ENCODE peak calls at places on chromosomes 2 and 18, in eight cellular contexts. D is heart right ventricle, X is IMR-90, Q is ovary, E is GM23338, U is heart left ventricle, O is neural progenitor cell, V is HCT116. J is an unnamed sample. For H3K36me3, the result is how much of the 10 kb centered on the place peaks cover.

GRCh38 chr2:224576098-224576715 is 9.0 kb downstream of the CUL3 start:
- DNase-seq in D (no peak), X (no peak), Q (no peak), E (no peak), U (no peak), O (no peak), V (no peak), J (no peak)

GRCh38 chr2:174663572-174663971 is 66.0 kb upstream of the WIPF1 start:
- DNase-seq in D (no peak), X (no peak), Q (no peak), E (no peak), U (peak), O (no peak), V (no peak), J (no peak)

GRCh38 chr2:9681427-9681817 is 50.6 kb upstream of the YWHAQ start:
- DNase-seq in D (no peak), X (no peak), Q (no peak), E (no peak), U (no peak), O (no peak), V (no peak), J (no peak)

GRCh38 chr2:179264238-179265081 is at the start of gene SESTD1:
- DNase-seq in D (peak), X (peak), Q (peak), E (peak), U (peak), O (peak), V (no peak), J (peak)

GRCh38 chr2:197804049-197804757 is at the start of gene PLCL1:
- DNase-seq in D (peak), X (peak), Q (peak), E (peak), U (peak), O (peak), V (peak), J (peak)

GRCh38 chr2:65668744-65669143 is 236.3 kb upstream of the SPRED2 start:
- DNase-seq in D (no peak), X (no peak), Q (no peak), E (no peak), U (no peak), O (no peak), V (no peak), J (no peak)

GRCh38 chr2:73700111-73700510 is 37.0 kb downstream of the TPRKB start:
- DNase-seq in D (no peak), X (peak), Q (no peak), E (no peak), U (no peak), O (no peak), V (no peak), J (no peak)

GRCh38 chr2:215969131-215969841 is 44.1 kb downstream of the MREG start:
- DNase-seq in D (no peak), X (no peak), Q (no peak), E (no peak), U (no peak), O (no peak), V (no peak), J (no peak)

GRCh38 chr18:49178736-49179135 is 228.0 kb upstream of the SMAD7 start:
- DNase-seq in D (no peak), X (peak), Q (no peak), E (peak), U (no peak), O (peak), V (peak), J (no peak)

GRCh38 chr18:12377556-12378553 is 828 bp upstream of the AFG3L2 start:
- DNase-seq in D (no peak), X (no peak), Q (no peak), E (peak), U (no peak), O (peak), V (no peak), J (no peak)

GRCh38 chr2:175025946-175026345 is 20.8 kb upstream of the CHN1 start:
- DNase-seq in D (no peak), X (no peak), Q (no peak), E (no peak), U (no peak), O (no peak), V (no peak), J (no peak)

GRCh38 chr2:219273887-219274391 is 5.2 kb upstream of the DNAJB2 start:
- DNase-seq in D (no peak), X (no peak), Q (no peak), E (no peak), U (peak), O (no peak), V (peak), J (no peak)

GRCh38 chr2:120669121-120669952 is 66.3 kb upstream of the GLI2 start:
- DNase-seq in D (no peak), X (peak), Q (no peak), E (peak), U (no peak), O (peak), V (peak), J (peak)
- TF ChIP-seq CTCF in D (peak), X (peak), Q (no peak), E (peak), U (no peak), O (peak), V (no peak), J (no peak)

DNA sequence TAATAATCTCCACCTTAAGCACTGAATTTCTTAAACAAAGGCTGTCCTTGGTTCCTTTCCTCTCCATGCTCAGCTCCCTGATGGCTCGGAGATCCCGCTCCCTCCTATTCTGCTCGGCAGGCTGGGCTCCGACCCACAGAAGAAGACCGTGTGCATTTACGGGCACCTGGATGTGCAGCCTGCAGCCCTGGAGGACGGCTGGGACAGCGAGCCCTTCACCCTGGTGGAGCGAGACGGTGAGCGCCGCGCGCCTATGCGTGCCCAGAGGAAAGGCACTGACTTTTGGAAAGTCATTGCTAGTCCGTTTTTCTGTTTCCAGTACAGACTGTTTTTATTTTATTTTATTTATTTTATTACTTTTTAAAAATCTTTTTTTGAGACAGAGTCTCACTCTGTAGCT is 9.6 kb downstream of the CNDP2 start:
- DNase-seq in D (no peak), X (no peak), Q (no peak), E (no peak), U (no peak), O (no peak), V (no peak), J (no peak)
- H3K36me3 ChIP-seq in D (half or more), X (half or more), Q (under half), E (half or more), U (under half), O (under half), V (under half), J (under half)

GRCh38 chr2:40256008-40256407 is 195.9 kb downstream of the SLC8A1 start:
- DNase-seq in D (no peak), X (no peak), Q (no peak), E (no peak), U (no peak), O (no peak), V (no peak), J (no peak)

GRCh38 chr2:40257812-40258457 is 194.0 kb downstream of the SLC8A1 start:
- DNase-seq in D (no peak), X (no peak), Q (no peak), E (no peak), U (no peak), O (no peak), V (no peak), J (no peak)

GRCh38 chr2:40259900-40260299 is 192.0 kb downstream of the SLC8A1 start:
- DNase-seq in D (no peak), X (no peak), Q (no peak), E (no peak), U (no peak), O (no peak), V (no peak), J (no peak)

GRCh38 chr2:40255118-40255517 is 196.8 kb downstream of the SLC8A1 start:
- DNase-seq in D (no peak), X (no peak), Q (no peak), E (no peak), U (no peak), O (no peak), V (no peak), J (no peak)

DNA sequence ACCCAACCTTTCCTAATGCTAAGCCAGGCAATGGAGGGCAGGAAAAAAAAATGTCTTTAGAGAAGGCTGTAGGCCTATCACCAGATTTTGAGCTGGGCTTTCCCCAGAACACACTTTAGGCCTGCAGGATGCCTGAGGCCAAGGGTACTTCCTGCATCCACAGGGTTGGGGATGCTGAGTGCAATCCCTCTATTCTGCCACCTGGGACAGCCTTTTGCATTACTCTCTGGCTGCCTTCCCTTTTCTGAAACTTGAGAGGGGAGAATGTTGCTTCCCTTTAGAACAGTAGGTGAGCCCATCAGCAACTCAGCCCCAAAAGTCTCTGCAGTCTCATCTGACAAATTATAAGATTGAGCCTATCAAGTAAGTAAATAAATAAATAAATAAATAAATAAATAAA is 195.2 kb downstream of the SLC8A1 start:
- DNase-seq in D (no peak), X (no peak), Q (no peak), E (peak), U (no peak), O (peak), V (no peak), J (no peak)
- TF ChIP-seq CTCF in D (no peak), X (peak), Q (no peak), E (peak), U (no peak), O (peak), V (no peak), J (no peak)

GRCh38 chr2:46887028-46887885 is 28.3 kb downstream of the MCFD2 start:
- DNase-seq in D (no peak), X (peak), Q (no peak), E (no peak), U (no peak), O (no peak), V (no peak), J (no peak)

GRCh38 chr2:46886268-46887027 is 29.2 kb downstream of the MCFD2 start:
- DNase-seq in D (no peak), X (no peak), Q (no peak), E (no peak), U (no peak), O (no peak), V (no peak), J (no peak)

GRCh38 chr2:46888421-46888952 is 27.1 kb downstream of the MCFD2 start:
- DNase-seq in D (no peak), X (no peak), Q (no peak), E (peak), U (no peak), O (no peak), V (no peak), J (no peak)

GRCh38 chr2:46879511-46879910 is 36.1 kb downstream of the MCFD2 start:
- DNase-seq in D (no peak), X (no peak), Q (no peak), E (no peak), U (no peak), O (no peak), V (no peak), J (no peak)

GRCh38 chr2:46885376-46885775 is 30.2 kb downstream of the MCFD2 start:
- DNase-seq in D (no peak), X (peak), Q (no peak), E (no peak), U (no peak), O (no peak), V (no peak), J (no peak)
- H3K36me3 ChIP-seq in D (under half), X (under half), Q (under half), E (under half), U (under half), O (under half), V (under half), J (under half)